ENCODE peak calls at places on chromosome 1, in five cellular contexts. B is AG09309, X is M059J, J is AG08396, E is breast epithelium. S is an unnamed sample.

GRCh38 chr1:43622471-43622870 is 27.5 kb upstream of the KDM4A start:
- DNase-seq in J (no peak), B (no peak), X (no peak), E (no peak), S (no peak)

GRCh38 chr1:99672500-99673213 is 26.7 kb downstream of the PALMD start:
- DNase-seq in B (no peak), E (no peak), X (no peak), J (no peak), S (no peak)

GRCh38 chr1:183126000-183126366 is 60.1 kb upstream of the LAMC2 start:
- DNase-seq in E (no peak), B (no peak), J (no peak), X (no peak), S (no peak)

GRCh38 chr1:204991342-204991844 is 51.6 kb upstream of the CNTN2 start:
- DNase-seq in X (no peak), J (no peak), E (no peak), B (no peak), S (no peak)

GRCh38 chr1:41780916-41781315 is 137.8 kb downstream of the HIVEP3 start:
- DNase-seq in E (no peak), X (no peak), J (no peak), B (no peak), S (no peak)

GRCh38 chr1:61631436-61631835 is 93.5 kb downstream of the TM2D1 start:
- DNase-seq in X (no peak), E (no peak), J (no peak), B (no peak), S (no peak)

GRCh38 chr1:232377494-232377770 is 252.5 kb downstream of the SIPA1L2 start:
- DNase-seq in E (no peak), B (no peak), J (no peak), X (peak; percentile 65), S (no peak)

GRCh38 chr1:85554630-85555327 is 25.8 kb upstream of the CCN1 start:
- DNase-seq in X (peak; percentile 86), J (no peak), B (no peak), E (no peak), S (no peak)

GRCh38 chr1:203992440-203992839 is 80.5 kb upstream of the SOX13 start:
- DNase-seq in X (peak; percentile 38), J (no peak), B (no peak), E (no peak), S (no peak)

GRCh38 chr1:156245451-156246232 is 2.2 kb downstream of the PAQR6 start:
- DNase-seq in X (no peak), J (peak; percentile 57), B (no peak), E (no peak), S (no peak)

GRCh38 chr1:119046429-119047039 is 58.4 kb upstream of the TBX15 start:
- DNase-seq in B (peak; percentile 32), X (no peak), J (no peak), E (no peak), S (peak; percentile 12)

GRCh38 chr1:207414606-207415108 is 39.5 kb upstream of the CR2 start:
- DNase-seq in X (no peak), B (no peak), J (no peak), E (no peak), S (no peak)

GRCh38 chr1:113940365-113941244 is 11.5 kb downstream of the HIPK1 start:
- DNase-seq in X (no peak), B (no peak), J (no peak), E (no peak), S (no peak)

S was measured in AG04449.